ENCODE peak calls at places on chromosomes 2 and 18, in eight cellular contexts. K, S, Q, N, A, T, P and C are unnamed samples.

GRCh38 chr2:24410976-24411375 is 50.6 kb upstream of the ITSN2 start:
- DNase-seq in K (no peak), S (no peak), Q (no peak), N (no peak), A (no peak), T (no peak), P (no peak), C (no peak)

GRCh38 chr2:241410739-241411176 is 54.7 kb downstream of the FARP2 start:
- DNase-seq in K (no peak), S (no peak), Q (peak; percentile 70), N (no peak), A (no peak), T (no peak), P (no peak), C (no peak)

GRCh38 chr2:188522517-188522916 is 230.8 kb downstream of the GULP1 start:
- DNase-seq in K (no peak), S (no peak), Q (no peak), N (no peak), A (no peak), T (no peak), P (no peak), C (no peak)

GRCh38 chr2:101047774-101048173 is 45.7 kb downstream of the RPL31 start:
- DNase-seq in K (no peak), S (no peak), Q (no peak), N (peak; percentile 40), A (no peak), T (no peak), P (no peak), C (no peak)

GRCh38 chr18:12098389-12098788 is 4.7 kb downstream of the ANKRD62 start:
- DNase-seq in K (no peak), S (no peak), Q (no peak), N (no peak), A (no peak), T (no peak), P (no peak), C (no peak)

GRCh38 chr2:147451902-147452515 is 392.8 kb upstream of the ACVR2A start:
- DNase-seq in K (peak; percentile 18), S (no peak), Q (no peak), N (no peak), A (no peak), T (no peak), P (peak; percentile 75), C (no peak)

GRCh38 chr2:168184896-168185513 is 62.4 kb downstream of the STK39 start:
- DNase-seq in K (no peak), S (no peak), Q (peak; percentile 36), N (no peak), A (no peak), T (no peak), P (no peak), C (no peak)

GRCh38 chr2:61645911-61646310 is 107.8 kb upstream of the XPO1 start:
- DNase-seq in K (no peak), S (no peak), Q (peak; percentile 95), N (no peak), A (no peak), T (no peak), P (no peak), C (no peak)

GRCh38 chr18:79366177-79367094 is 29.3 kb upstream of the NFATC1 start:
- DNase-seq in K (no peak), S (no peak), Q (peak; percentile 96), N (no peak), A (no peak), T (no peak), P (no peak), C (no peak)

GRCh38 chr2:120824246-120824645 is 88.6 kb downstream of the GLI2 start:
- DNase-seq in K (no peak), S (peak; percentile 55), Q (no peak), N (no peak), A (no peak), T (no peak), P (no peak), C (no peak)

GRCh38 chr2:105793230-105793975 is 48.7 kb downstream of the NCK2 start:
- DNase-seq in K (no peak), S (no peak), Q (no peak), N (no peak), A (no peak), T (no peak), P (no peak), C (no peak)

DNA sequence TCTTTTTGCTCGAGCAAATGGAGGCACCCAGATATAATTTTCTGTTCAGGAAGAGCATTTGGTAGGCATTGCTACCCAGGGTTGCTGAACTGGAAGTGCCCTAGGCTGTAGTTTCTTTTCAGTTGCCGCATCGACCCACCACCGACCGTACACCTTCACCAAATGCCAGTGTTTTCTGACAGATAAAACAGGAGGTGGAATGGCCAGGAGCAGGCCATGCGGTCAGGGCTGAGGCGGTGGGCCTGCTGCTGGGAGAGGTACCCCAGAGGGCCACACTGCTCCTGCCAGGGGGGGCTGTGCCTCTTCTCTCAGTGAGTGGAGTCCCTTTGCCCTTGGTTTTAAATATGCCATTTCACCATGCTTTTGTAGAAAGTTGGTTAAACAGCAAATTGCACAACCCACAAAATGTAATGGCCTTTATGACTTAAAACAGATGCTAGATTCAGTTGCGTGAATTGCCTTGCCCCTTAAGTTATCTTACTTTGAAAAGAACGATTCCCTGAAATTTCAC is 36.5 kb downstream of the TSHZ1 start:
- DNase-seq in K (no peak), S (no peak), Q (peak; percentile 34), N (no peak), A (no peak), T (no peak), P (no peak), C (peak; percentile 23)
- H3K4me3 ChIP-seq in K (no peak overlapping the region), S (peak overlapping the region; percentile 35), Q (peak overlapping the region; percentile 56), N (peak overlapping the region; percentile 36), A (peak overlapping the region; percentile 42), T (peak overlapping the region; percentile 39), P (peak overlapping the region; percentile 27), C (peak overlapping the region; percentile 55)

GRCh38 chr2:80461505-80462197 is 157.1 kb upstream of the LRRTM1 start:
- DNase-seq in K (peak; percentile 47), S (no peak), Q (peak; percentile 12), N (no peak), A (no peak), T (no peak), P (no peak), C (no peak)

GRCh38 chr2:80464275-80464674 is 159.7 kb upstream of the LRRTM1 start:
- DNase-seq in K (no peak), S (no peak), Q (no peak), N (no peak), A (no peak), T (no peak), P (no peak), C (no peak)

GRCh38 chr2:80459028-80459427 is 154.5 kb upstream of the LRRTM1 start:
- DNase-seq in K (no peak), S (no peak), Q (no peak), N (no peak), A (no peak), T (no peak), P (no peak), C (no peak)

GRCh38 chr2:80467262-80467811 is 162.8 kb upstream of the LRRTM1 start:
- DNase-seq in K (no peak), S (no peak), Q (no peak), N (no peak), A (no peak), T (no peak), P (no peak), C (no peak)

GRCh38 chr2:80462654-80463053 is 158.1 kb upstream of the LRRTM1 start:
- DNase-seq in K (no peak), S (no peak), Q (no peak), N (no peak), A (no peak), T (no peak), P (no peak), C (no peak)
- H3K4me3 ChIP-seq in K (no peak overlapping the region), S (no peak overlapping the region), Q (no peak overlapping the region), N (no peak overlapping the region), A (no peak overlapping the region), T (no peak overlapping the region), P (no peak overlapping the region), C (no peak overlapping the region)

DNA sequence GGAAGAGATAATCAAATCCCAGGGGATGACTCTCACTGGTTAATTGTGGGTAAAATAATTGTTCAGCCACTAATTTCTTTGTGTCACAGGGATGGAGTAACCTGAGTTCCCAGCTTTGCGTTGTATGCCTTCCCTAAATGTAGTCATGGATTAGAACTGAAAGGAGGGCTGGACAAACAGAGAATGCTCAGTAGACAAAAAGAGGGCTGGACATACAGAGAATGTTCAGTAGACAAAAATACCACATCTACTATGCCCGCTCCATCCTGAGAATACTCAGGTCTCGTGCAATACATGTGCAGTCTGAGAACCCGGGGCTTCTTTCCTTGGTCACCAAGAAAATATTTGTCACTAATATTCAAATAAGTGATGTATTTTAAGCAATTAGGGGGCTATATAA is 497.9 kb downstream of the EPHA4 start:
- DNase-seq in K (no peak), S (no peak), Q (no peak), N (no peak), A (no peak), T (no peak), P (no peak), C (no peak)
- H3K4me3 ChIP-seq in K (no peak overlapping the region), S (no peak overlapping the region), Q (no peak overlapping the region), N (no peak overlapping the region), A (no peak overlapping the region), T (no peak overlapping the region), P (no peak overlapping the region), C (no peak overlapping the region)

GRCh38 chr2:219362524-219363164 is 25.1 kb downstream of the DNPEP start:
- DNase-seq in K (no peak), S (no peak), Q (peak; percentile 97), N (peak; percentile 50), A (no peak), T (no peak), P (peak; percentile 76), C (no peak)

GRCh38 chr2:219356834-219357233 is 24.3 kb upstream of the RESP18 start:
- DNase-seq in K (no peak), S (no peak), Q (no peak), N (no peak), A (no peak), T (no peak), P (no peak), C (no peak)

GRCh38 chr2:219362072-219362471 is 25.6 kb downstream of the DNPEP start:
- DNase-seq in K (no peak), S (no peak), Q (no peak), N (no peak), A (no peak), T (no peak), P (no peak), C (no peak)

GRCh38 chr2:219354582-219354981 is 22.0 kb upstream of the RESP18 start:
- DNase-seq in K (no peak), S (no peak), Q (no peak), N (no peak), A (no peak), T (no peak), P (no peak), C (no peak)

DNA sequence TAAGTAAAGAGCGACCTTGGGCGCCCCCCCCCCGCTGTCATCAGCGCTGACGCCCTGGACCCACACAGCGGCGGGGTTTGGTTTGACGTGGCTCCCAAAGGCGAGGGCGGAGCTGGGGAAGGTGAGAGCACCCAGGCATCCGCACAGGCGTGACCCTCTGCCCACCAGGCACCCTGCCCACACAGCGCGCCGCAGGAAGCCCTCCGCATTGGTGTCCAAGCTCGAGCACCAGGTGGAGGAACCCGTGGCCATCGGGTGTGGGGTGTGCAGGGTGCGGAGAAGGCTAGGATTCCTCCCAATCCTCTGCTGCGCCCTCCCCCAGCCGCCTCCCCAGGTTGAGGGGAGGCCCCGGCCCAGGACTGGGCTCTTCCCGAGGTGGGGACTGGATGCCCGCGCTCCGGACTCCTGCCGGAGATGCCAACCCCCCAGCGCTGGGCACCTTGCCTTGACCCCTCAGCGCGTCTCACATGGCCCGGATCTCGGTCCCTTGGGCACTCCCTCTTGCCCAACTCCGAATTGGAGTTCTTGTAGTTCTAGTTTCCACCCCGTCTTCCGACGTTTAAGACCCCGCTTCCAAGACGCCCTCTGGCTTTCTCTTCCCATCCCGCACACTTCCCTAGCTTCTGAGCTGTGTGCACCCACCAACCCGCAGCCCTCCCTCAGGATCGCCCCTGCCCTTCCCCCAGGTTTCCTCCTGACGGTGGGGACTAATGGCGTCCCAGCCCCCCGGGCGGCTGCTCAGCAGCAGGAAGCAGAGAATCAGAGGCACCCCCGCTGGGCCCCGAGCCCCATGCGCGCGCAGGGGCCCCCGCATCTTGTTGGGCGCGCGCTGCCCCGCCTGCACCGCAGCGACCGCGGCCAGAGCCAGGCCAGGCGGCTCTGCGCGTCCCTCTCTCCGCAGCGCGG is 25.9 kb upstream of the RESP18 start:
- DNase-seq in K (peak; percentile 62), S (peak; percentile 75), Q (no peak), N (no peak), A (no peak), T (no peak), P (no peak), C (no peak)
- H3K4me3 ChIP-seq in K (peak overlapping the region; percentile 75), S (no peak overlapping the region), Q (no peak overlapping the region), N (peak overlapping the region; percentile 28), A (no peak overlapping the region), T (peak overlapping the region; percentile 11), P (peak overlapping the region; percentile 38), C (no peak overlapping the region)